ENCODE peak calls at places on chromosomes 16 and 17, in six cellular contexts. T, P, I, E, H and C are unnamed samples.

GRCh38 chr17:74190807-74191206 is 12.7 kb upstream of the RPL38 start:
- DNase-seq in T (no peak), P (no peak), I (no peak), E (peak), H (no peak), C (no peak)

GRCh38 chr16:67669499-67670101 is 3.0 kb downstream of the C16orf86 start:
- DNase-seq in T (no peak), P (no peak), I (peak), E (no peak), H (no peak), C (no peak)

GRCh38 chr17:27530791-27531391 is 74.6 kb downstream of the KSR1 start:
- DNase-seq in T (no peak), P (no peak), I (no peak), E (no peak), H (peak), C (peak)

GRCh38 chr17:4843451-4843850 is 10.3 kb downstream of the MINK1 start:
- DNase-seq in T (no peak), P (no peak), I (no peak), E (no peak), H (no peak), C (no peak)

GRCh38 chr17:14525551-14526455 is 224.9 kb downstream of the HS3ST3B1 start:
- DNase-seq in T (no peak), P (no peak), I (no peak), E (no peak), H (no peak), C (no peak)

GRCh38 chr17:32567511-32567910 is 80.7 kb downstream of the CDK5R1 start:
- DNase-seq in T (no peak), P (no peak), I (no peak), E (no peak), H (no peak), C (no peak)

GRCh38 chr16:47965439-47965838 is 190.4 kb downstream of the ABCC12 start:
- DNase-seq in T (no peak), P (no peak), I (no peak), E (no peak), H (no peak), C (no peak)

GRCh38 chr17:81189670-81190530 is 23.9 kb upstream of the AATK start:
- DNase-seq in T (peak), P (no peak), I (no peak), E (no peak), H (no peak), C (no peak)

GRCh38 chr17:76145231-76146052 is 4.4 kb upstream of the FOXJ1 start:
- DNase-seq in T (no peak), P (peak), I (no peak), E (no peak), H (no peak), C (no peak)

GRCh38 chr17:8234361-8235270 is 13.2 kb downstream of the CTC1 start:
- DNase-seq in T (no peak), P (no peak), I (no peak), E (no peak), H (no peak), C (no peak)

GRCh38 chr17:41635121-41636097 is 11.0 kb upstream of the KRT17 start:
- DNase-seq in T (no peak), P (no peak), I (peak), E (no peak), H (no peak), C (no peak)

GRCh38 chr16:3518983-3519343 is 18.2 kb downstream of the CLUAP1 start:
- DNase-seq in T (no peak), P (no peak), I (no peak), E (no peak), H (no peak), C (no peak)

GRCh38 chr16:21590791-21591190 is 8.6 kb upstream of the METTL9 start:
- DNase-seq in T (no peak), P (no peak), I (no peak), E (peak), H (peak), C (no peak)

GRCh38 chr16:69340095-69340644 is 598 bp downstream of the NIP7 start:
- DNase-seq in T (no peak), P (no peak), I (no peak), E (no peak), H (no peak), C (no peak)

GRCh38 chr16:4293822-4294457 is 21.1 kb upstream of the TFAP4 start:
- DNase-seq in T (peak), P (no peak), I (peak), E (peak), H (no peak), C (no peak)

GRCh38 chr17:66268247-66268927 is 34.0 kb upstream of the PRKCA start:
- DNase-seq in T (no peak), P (no peak), I (no peak), E (peak), H (no peak), C (no peak)

GRCh38 chr16:67539271-67539670 is 10.6 kb downstream of the RIPOR1 start:
- DNase-seq in T (no peak), P (no peak), I (no peak), E (no peak), H (no peak), C (no peak)

GRCh38 chr17:73118876-73119485 is 26.5 kb upstream of the SLC39A11 start:
- DNase-seq in T (no peak), P (no peak), I (no peak), E (no peak), H (no peak), C (no peak)

GRCh38 chr17:27381007-27381501 is 75.2 kb upstream of the KSR1 start:
- DNase-seq in T (peak), P (peak), I (peak), E (peak), H (peak), C (peak)

GRCh38 chr16:425740-426114 is 278 bp downstream of the RAB11FIP3 start:
- DNase-seq in T (no peak), P (no peak), I (no peak), E (no peak), H (no peak), C (no peak)

GRCh38 chr16:73483934-73484712 is 436.2 kb upstream of the ZFHX3 start:
- DNase-seq in T (no peak), P (no peak), I (no peak), E (no peak), H (no peak), C (no peak)

GRCh38 chr17:36994438-36994837 is 45.7 kb downstream of the AATF start:
- DNase-seq in T (no peak), P (no peak), I (no peak), E (no peak), H (no peak), C (no peak)

GRCh38 chr16:24609740-24610420 is 70.5 kb downstream of the RBBP6 start:
- DNase-seq in T (no peak), P (peak), I (peak), E (no peak), H (no peak), C (no peak)

GRCh38 chr17:60353773-60354172 is 38.2 kb downstream of the USP32 start:
- DNase-seq in T (no peak), P (no peak), I (no peak), E (no peak), H (no peak), C (no peak)

GRCh38 chr16:70490261-70490660 is 33.1 kb downstream of the COG4 start:
- DNase-seq in T (no peak), P (no peak), I (no peak), E (no peak), H (peak), C (peak)

GRCh38 chr17:78944956-78945355 is 19.8 kb upstream of the TIMP2 start:
- DNase-seq in T (no peak), P (no peak), I (no peak), E (no peak), H (no peak), C (no peak)

GRCh38 chr16:87273471-87274030 is 43.6 kb downstream of the C16orf95 start:
- DNase-seq in T (no peak), P (no peak), I (no peak), E (no peak), H (no peak), C (no peak)

GRCh38 chr17:81696218-81696941 is 6.8 kb upstream of the MRPL12 start:
- DNase-seq in T (no peak), P (no peak), I (no peak), E (no peak), H (no peak), C (no peak)

GRCh38 chr16:17302620-17303019 is 168.1 kb downstream of the XYLT1 start:
- DNase-seq in T (no peak), P (no peak), I (no peak), E (no peak), H (peak), C (no peak)

GRCh38 chr17:59331929-59332889 is 754 bp downstream of the YPEL2 start:
- DNase-seq in T (no peak), P (peak), I (peak), E (no peak), H (no peak), C (no peak)

GRCh38 chr17:60167095-60167741 is 17.4 kb downstream of the CA4 start:
- DNase-seq in T (no peak), P (no peak), I (no peak), E (peak), H (no peak), C (no peak)

GRCh38 chr16:49327466-49327865 is 45.8 kb upstream of the CBLN1 start:
- DNase-seq in T (no peak), P (no peak), I (no peak), E (no peak), H (no peak), C (no peak)

GRCh38 chr17:45143767-45144198 is 4.5 kb upstream of the HEXIM1 start:
- DNase-seq in T (no peak), P (peak), I (peak), E (no peak), H (no peak), C (no peak)

GRCh38 chr17:30148376-30148775 is 31.8 kb downstream of the NSRP1 start:
- DNase-seq in T (no peak), P (no peak), I (no peak), E (no peak), H (no peak), C (no peak)

GRCh38 chr17:71071041-71071440 is 901.7 kb downstream of the KCNJ2 start:
- DNase-seq in T (no peak), P (no peak), I (no peak), E (no peak), H (no peak), C (no peak)

GRCh38 chr16:17470002-17470870 is 524 bp downstream of the XYLT1 start:
- DNase-seq in T (peak), P (peak), I (no peak), E (no peak), H (no peak), C (no peak)

GRCh38 chr16:75305364-75306101 is 54.1 kb upstream of the BCAR1 start:
- DNase-seq in T (peak), P (peak), I (peak), E (peak), H (peak), C (peak)

GRCh38 chr17:44796731-44797130 is 33.4 kb downstream of the GJC1 start:
- DNase-seq in T (no peak), P (no peak), I (no peak), E (no peak), H (no peak), C (no peak)

GRCh38 chr16:76114681-76115080 is 162.5 kb upstream of the CNTNAP4 start:
- DNase-seq in T (no peak), P (no peak), I (no peak), E (no peak), H (peak), C (no peak)

GRCh38 chr17:80596760-80597608 is 52.3 kb downstream of the RPTOR start:
- DNase-seq in T (no peak), P (no peak), I (no peak), E (peak), H (no peak), C (no peak)